ENCODE peak calls at places on chromosomes 7 and 10, in seven cellular contexts. U is naive thymus-derived CD4-positive, alpha-beta T cell; N is pancreas; P is H1; G is CD4-positive, alpha-beta memory T cell; M is Panc1; Z is mesendoderm. B is an unnamed sample. For H3K27me3, the result is how much of the 10 kb centered on the place peaks cover.

GRCh38 chr7:30032310-30033125 is 4.3 kb downstream of the PLEKHA8 start:
- DNase-seq in U (no peak), Z (no peak), M (no peak), P (no peak), N (no peak), G (no peak), B (peak)

GRCh38 chr7:47635091-47636090 is 53.5 kb upstream of the TNS3 start:
- DNase-seq in G (no peak), Z (peak), U (no peak), M (no peak), N (peak), P (no peak), B (no peak)

GRCh38 chr7:52506325-52506724 is 529.1 kb upstream of the POM121L12 start:
- DNase-seq in N (no peak), Z (no peak), P (no peak), U (no peak), G (no peak), M (no peak), B (no peak)

GRCh38 chr7:100965723-100966541 is 3.4 kb upstream of the MUC12 start:
- DNase-seq in Z (peak), N (peak), M (no peak), P (peak), G (peak), U (peak), B (no peak)

GRCh38 chr10:80596391-80597257 is 58.9 kb downstream of the SH2D4B start:
- DNase-seq in U (peak), Z (peak), G (peak), N (no peak), P (no peak), M (peak), B (peak)

GRCh38 chr10:69629897-69630650 is at the start of gene FAM241B:
- DNase-seq in P (no peak), G (peak), M (no peak), N (peak), U (peak), Z (peak), B (no peak)

GRCh38 chr10:17547026-17547425 is 70.1 kb downstream of the HACD1 start:
- DNase-seq in Z (no peak), M (no peak), N (no peak), U (no peak), P (no peak), G (no peak), B (no peak)

GRCh38 chr10:129552119-129552518 is 85.1 kb downstream of the MGMT start:
- DNase-seq in N (no peak), M (no peak), Z (no peak), P (no peak), U (no peak), G (no peak), B (no peak)

GRCh38 chr10:43316516-43316915 is 49.7 kb upstream of the RASGEF1A start:
- DNase-seq in U (no peak), Z (no peak), N (no peak), G (no peak), M (no peak), P (no peak), B (no peak)

DNA sequence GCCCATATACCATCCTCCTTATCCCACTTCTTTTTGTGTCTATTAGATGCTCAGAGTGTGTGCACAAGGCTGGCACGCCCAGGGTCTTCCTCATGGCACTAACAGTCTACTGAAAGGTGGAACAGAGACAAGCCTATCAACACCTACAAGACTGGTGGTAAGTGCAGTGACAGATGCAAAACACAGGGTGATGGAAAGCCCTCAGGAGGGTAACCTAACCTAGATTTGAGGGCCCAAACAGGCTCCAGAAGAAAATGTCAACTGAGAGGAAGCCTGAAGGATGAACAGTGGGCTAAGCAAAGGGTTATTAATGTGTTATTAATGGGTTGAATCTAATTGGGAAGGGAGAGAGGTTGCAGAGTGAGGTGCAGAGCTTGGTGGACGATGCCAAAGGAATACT is 1.2 kb upstream of the FAS start:
- DNase-seq in N (no peak), M (no peak), Z (no peak), U (no peak), G (no peak), P (no peak), B (no peak)
- H3K4me3 ChIP-seq in N (no peak), M (no peak), Z (no peak), U (peak), G (no peak), P (no peak), B (peak)

DNA sequence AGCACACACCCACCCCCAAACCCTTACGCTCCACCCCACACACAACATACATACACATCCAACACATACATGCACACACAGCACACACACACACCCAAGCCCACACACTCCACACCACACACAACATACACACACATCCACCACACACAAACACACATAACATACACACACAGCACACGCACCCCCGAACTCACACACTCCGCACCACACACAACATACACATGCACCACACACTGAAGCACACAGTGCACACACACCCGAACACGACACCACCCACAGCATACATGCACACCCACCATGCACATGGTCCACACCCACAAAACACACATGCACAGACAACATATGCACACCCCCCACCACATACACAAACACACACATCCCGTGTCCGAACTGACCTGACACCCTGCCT is 2.0 kb downstream of the PRAP1 start:
- DNase-seq in M (no peak), G (no peak), N (no peak), U (no peak), Z (no peak), P (no peak), B (no peak)
- H3K27me3 ChIP-seq in M (under half), G (under half), N (under half), U (under half), Z (under half), P (under half), B (under half)

DNA sequence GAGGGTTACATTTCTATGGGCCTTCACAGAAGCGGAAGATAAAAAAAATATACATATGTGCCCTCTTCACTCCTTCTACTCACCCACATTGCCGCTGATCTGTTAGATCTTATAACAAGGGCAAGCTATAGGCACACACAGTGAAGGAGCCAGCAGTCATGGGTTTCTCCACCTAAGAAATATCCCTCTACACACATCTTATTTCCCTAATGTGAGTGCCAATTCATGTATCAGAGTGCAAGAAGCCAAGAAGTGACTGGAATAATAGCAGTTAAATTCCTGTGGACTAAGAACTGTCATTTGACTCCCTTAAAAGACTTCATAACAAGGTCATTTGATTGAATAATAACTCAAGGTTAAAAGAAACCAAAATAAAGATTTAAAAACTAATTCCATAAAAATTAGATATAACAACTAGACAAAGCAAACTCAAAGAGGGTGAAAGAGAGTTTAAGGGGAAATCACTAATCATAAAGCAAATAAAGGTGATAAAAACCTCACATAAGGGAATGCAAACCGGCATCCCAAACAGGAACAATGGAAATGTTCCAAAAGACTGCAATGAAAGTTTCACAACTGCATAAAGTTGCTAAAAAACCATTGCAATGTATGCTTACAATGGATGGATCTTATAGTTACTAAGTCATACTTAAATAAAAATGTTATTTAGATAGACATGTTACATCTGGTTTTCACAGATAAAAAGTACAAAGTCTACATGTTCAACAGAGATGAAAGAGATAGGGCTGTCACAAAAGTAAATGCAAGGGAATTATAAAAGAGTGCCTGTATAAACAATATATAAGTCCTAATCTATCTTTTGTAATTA is 42.8 kb downstream of the ARHGAP21 start:
- DNase-seq in Z (no peak), P (no peak), G (no peak), M (no peak), N (no peak), U (no peak), B (no peak)
- H3K27ac ChIP-seq in Z (no peak), P (no peak), G (no peak), M (peak), N (no peak), U (no peak), B (no peak)

DNA sequence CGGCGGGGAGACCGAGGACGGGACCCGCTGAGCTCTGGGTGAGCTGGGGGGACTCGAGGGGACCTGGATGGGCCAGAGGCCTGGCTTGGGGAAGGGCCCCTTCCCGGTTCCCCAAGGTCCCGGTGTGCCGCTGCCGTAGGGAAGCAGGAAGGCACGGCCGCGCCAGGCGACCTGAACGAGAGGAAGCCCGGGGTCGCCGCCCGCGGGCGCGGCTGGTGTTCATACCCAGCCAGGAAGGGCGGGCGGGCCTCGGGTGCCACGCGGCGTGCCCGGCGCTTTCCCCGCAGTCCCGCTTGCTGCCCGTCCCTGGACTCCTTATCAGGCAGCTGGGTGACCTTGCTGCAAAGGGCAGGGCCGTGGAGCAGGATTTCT is 38.0 kb downstream of the ZNF777 start:
- DNase-seq in Z (no peak), N (peak), P (no peak), G (no peak), M (no peak), U (peak), B (no peak)
- H3K4me3 ChIP-seq in Z (peak), N (peak), P (peak), G (peak), M (peak), U (peak), B (peak)

DNA sequence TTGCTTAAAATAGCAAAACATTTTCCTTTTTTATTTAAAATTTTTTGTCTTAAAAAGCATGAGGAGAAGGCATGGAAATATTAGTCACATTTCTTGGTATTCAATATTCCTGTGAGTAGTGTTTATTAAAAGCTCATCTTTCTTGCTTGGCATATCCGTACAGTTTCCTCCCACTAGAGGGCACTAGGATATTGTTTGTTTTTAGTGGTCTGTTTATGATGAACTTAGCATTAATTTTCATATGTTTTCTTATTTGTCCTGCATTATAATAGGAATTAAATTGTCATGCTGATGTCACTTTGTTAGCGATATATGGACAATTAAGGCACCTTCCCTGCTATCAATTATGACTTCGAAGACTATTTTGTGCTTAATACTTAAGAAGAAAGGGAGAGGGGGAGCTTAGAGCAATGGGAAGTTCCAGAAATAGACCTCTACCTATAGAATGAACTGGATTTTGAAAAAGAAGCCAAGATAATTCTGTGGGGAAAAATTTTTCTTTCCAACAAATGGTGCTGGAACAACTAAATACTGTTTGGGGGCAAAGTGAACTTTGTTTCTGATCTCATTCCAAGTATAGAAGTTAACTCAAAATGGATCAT is 91.0 kb upstream of the STRIP2 start:
- DNase-seq in G (peak), M (peak), P (no peak), Z (peak), N (no peak), U (peak), B (no peak)
- H3K27me3 ChIP-seq in G (under half), M (under half), P (under half), Z (under half), N (under half), U (under half), B (under half)

GRCh38 chr7:131690446-131690845 is 134.0 kb upstream of the PODXL start:
- DNase-seq in Z (no peak), P (no peak), U (no peak), M (no peak), N (no peak), G (no peak), B (no peak)

GRCh38 chr7:131686833-131687232 is 130.4 kb upstream of the PODXL start:
- DNase-seq in P (no peak), Z (no peak), U (no peak), N (no peak), G (no peak), M (no peak), B (no peak)

GRCh38 chr7:131687296-131687695 is 130.9 kb upstream of the PODXL start:
- DNase-seq in M (no peak), U (no peak), N (no peak), G (no peak), P (no peak), Z (no peak), B (no peak)

GRCh38 chr7:131689662-131690234 is 133.3 kb upstream of the PODXL start:
- DNase-seq in G (no peak), P (no peak), U (no peak), N (no peak), Z (no peak), M (no peak), B (no peak)

DNA sequence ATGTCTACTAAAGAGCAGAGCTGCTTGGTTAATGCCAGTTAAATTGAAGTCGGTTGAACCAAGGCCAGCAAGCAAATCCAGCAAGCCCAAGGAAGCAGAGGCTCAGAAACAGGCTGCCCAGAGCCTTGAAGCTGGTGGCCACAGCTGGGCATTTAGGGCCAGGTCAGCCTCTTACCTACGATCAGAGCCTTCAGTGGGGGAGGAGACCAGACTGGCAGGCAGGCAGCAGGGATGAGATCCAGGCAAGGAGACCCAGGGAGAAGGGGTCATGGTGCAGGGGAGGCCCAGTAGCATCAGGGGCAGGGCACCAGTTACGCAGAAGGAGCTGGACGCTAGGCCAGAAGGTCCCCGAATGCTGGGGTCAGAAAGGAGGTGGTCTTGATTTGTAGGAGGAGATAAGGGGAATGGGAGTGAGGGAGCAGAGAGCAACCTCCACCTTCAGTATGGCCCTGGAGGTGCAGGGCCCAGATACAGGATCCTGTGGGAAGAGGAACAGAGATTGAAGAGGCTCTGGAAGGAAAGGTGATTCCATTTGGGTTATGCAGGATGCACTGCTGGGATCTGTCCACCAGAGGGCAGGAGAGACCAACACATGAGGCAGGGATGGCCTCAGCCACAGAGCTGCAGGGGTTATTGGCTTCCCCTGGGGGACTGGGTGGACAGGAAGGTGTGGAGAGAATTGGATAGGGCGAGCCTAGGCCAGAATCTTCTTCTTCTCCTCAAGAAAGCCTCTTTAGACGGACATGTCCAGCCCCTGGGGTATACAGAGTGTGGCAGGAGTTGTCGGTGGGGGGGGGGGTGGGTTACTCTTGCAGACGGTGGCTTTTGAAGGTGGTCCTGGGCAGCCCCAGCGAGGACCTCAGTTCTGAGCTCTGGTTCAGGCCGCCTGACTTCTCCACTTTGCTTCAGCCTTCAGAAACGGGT is 132.6 kb upstream of the PODXL start:
- DNase-seq in Z (peak), P (peak), N (peak), M (peak), G (peak), U (peak), B (peak)
- H3K27ac ChIP-seq in Z (no peak), P (no peak), N (no peak), M (no peak), G (no peak), U (no peak), B (no peak)